ENCODE peak calls at places on chromosomes 3 and 15, in five cellular contexts. F is psoas muscle, Z is astrocyte, B is left ventricle myocardium inferior, X is DND-41. I is an unnamed sample. For H3K4me1, the result is how much of the 10 kb centered on the place peaks cover.

GRCh38 chr15:99211926-99212325 is 37.5 kb downstream of the TTC23 start:
- DNase-seq in Z (no peak), B (no peak), F (no peak), X (no peak), I (no peak)

GRCh38 chr3:126496894-126497850 is 20.4 kb downstream of the UROC1 start:
- DNase-seq in F (no peak), B (no peak), X (peak), Z (no peak), I (no peak)

GRCh38 chr15:78211189-78211921 is 23.0 kb downstream of the ACSBG1 start:
- DNase-seq in Z (no peak), B (no peak), F (no peak), X (no peak), I (no peak)

GRCh38 chr3:171088984-171089754 is 62.6 kb upstream of the SLC2A2 start:
- DNase-seq in F (no peak), Z (peak), X (no peak), B (no peak), I (no peak)

GRCh38 chr3:194272861-194273266 is 78.3 kb downstream of the CPN2 start:
- DNase-seq in B (no peak), Z (no peak), F (no peak), X (no peak), I (no peak)

GRCh38 chr3:153595186-153595815 is 433.3 kb downstream of the RAP2B start:
- DNase-seq in B (no peak), F (no peak), Z (peak), X (no peak), I (peak)

GRCh38 chr3:71581981-71582611 is 1.4 kb downstream of the FOXP1 start:
- DNase-seq in F (peak), B (peak), Z (peak), X (peak), I (peak)

GRCh38 chr3:127342735-127343134 is 54.9 kb upstream of the PRR20G start:
- DNase-seq in Z (no peak), F (no peak), B (no peak), X (no peak), I (no peak)

GRCh38 chr3:59302442-59302841 is 252.6 kb upstream of the CFAP20DC start:
- DNase-seq in F (no peak), B (no peak), X (no peak), Z (no peak), I (no peak)

GRCh38 chr3:172143060-172143451 is 103.7 kb downstream of the FNDC3B start:
- DNase-seq in X (no peak), B (no peak), Z (no peak), F (no peak), I (no peak)

GRCh38 chr3:172139528-172140276 is 100.3 kb downstream of the FNDC3B start:
- DNase-seq in X (no peak), Z (no peak), B (no peak), F (no peak), I (peak)

GRCh38 chr3:172138792-172139507 is 99.6 kb downstream of the FNDC3B start:
- DNase-seq in Z (peak), B (no peak), F (peak), X (peak), I (no peak)

GRCh38 chr3:172142074-172143059 is 103.0 kb downstream of the FNDC3B start:
- DNase-seq in Z (peak), B (no peak), F (no peak), X (no peak), I (no peak)

GRCh38 chr3:172140499-172141391 is 101.4 kb downstream of the FNDC3B start:
- DNase-seq in F (no peak), B (no peak), X (no peak), Z (peak), I (no peak)
- H3K4me1 ChIP-seq in F (half or more), B (half or more), X (under half), Z (half or more), I (under half)

GRCh38 chr15:66615846-66616245 is 50.0 kb upstream of the LCTL start:
- DNase-seq in B (no peak), Z (no peak), F (no peak), X (no peak), I (no peak)
- H3K4me1 ChIP-seq in B (under half), Z (under half), F (under half), X (under half), I (under half)

DNA sequence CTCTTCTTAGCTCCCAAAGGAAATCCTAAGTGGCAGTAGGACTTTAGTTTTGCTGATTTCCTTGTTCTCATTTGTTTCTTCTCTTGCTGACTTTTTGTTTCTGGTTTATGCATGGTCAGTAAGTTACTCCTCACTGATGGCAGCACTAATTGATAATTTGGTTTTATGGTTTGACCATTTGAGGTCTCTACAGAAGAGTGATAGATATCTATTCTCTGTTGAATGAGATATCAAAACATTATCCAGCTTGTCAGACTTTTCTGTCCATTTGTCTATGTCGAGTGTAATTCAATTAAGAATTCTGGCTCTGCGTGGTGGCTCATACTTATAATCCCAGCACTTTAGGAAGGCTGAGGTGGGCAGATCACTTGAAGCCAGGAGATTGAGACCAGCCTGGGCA is 84.5 kb upstream of the PLXND1 start:
- DNase-seq in F (no peak), B (no peak), Z (no peak), X (no peak), I (no peak)
- H3K4me1 ChIP-seq in F (under half), B (under half), Z (under half), X (under half), I (under half)

GRCh38 chr15:40340740-40341400 is at the start of gene CCDC9B:
- DNase-seq in B (peak), F (peak), X (no peak), Z (peak), I (no peak)
- H3K4me1 ChIP-seq in B (half or more), F (half or more), X (under half), Z (half or more), I (under half)

DNA sequence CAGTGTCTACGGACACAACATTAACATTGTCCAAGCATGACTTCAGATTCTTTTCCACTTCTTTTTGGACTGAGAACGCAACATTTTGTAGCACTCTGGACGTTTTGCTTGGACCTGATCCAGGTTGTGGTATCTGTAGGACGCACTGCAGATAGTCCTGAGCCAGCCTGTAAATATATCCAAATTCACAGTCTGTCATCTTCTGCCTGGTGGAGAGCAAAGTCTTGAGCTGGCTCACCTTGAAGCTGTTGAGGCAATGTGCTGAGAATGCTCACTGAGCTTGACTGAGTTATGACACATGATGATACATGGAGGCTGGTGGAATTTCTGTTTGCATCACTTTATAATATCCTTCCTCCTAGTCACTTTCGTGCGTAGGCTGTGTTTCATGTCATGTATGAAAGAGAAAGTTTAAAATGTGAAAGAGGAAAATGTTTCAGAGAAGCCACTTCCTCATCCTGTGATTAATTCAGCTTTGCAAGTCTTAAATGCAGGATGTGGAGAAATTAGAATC is at the start of gene BCL2A1:
- DNase-seq in X (no peak), Z (peak), B (no peak), F (no peak), I (peak)
- H3K4me1 ChIP-seq in X (under half), Z (under half), B (under half), F (under half), I (under half)

I was measured in CD4-positive, CD25-positive, alpha-beta regulatory T cell.